ENCODE peak calls at places on chromosome 1, in six cellular contexts. T, C, V, W, O and D are unnamed samples.

GRCh38 chr1:184296466-184297243 is 90.2 kb upstream of the C1orf21 start:
- DNase-seq in V (peak), O (peak), T (peak), C (peak), W (peak), D (peak)

GRCh38 chr1:94709891-94710581 is 110.1 kb upstream of the SLC44A3 start:
- DNase-seq in O (no peak), V (no peak), W (no peak), C (no peak), T (no peak), D (peak)

GRCh38 chr1:10686404-10687040 is 109.9 kb downstream of the CASZ1 start:
- DNase-seq in C (no peak), V (no peak), O (peak), T (no peak), W (no peak), D (no peak)

GRCh38 chr1:31787261-31787660 is 23.1 kb upstream of the ADGRB2 start:
- DNase-seq in O (no peak), W (no peak), T (no peak), V (no peak), C (no peak), D (no peak)

GRCh38 chr1:11180342-11180744 is 8.8 kb upstream of the ANGPTL7 start:
- DNase-seq in C (peak), V (no peak), T (peak), O (no peak), W (no peak), D (peak)

GRCh38 chr1:58065520-58065919 is 481.0 kb downstream of the OMA1 start:
- DNase-seq in C (no peak), V (no peak), O (no peak), W (no peak), T (no peak), D (no peak)

GRCh38 chr1:243335297-243335696 is 79.5 kb downstream of the SDCCAG8 start:
- DNase-seq in T (no peak), W (no peak), V (no peak), C (no peak), O (no peak), D (no peak)

GRCh38 chr1:151294748-151295462 is 12.8 kb downstream of the ZNF687 start:
- DNase-seq in C (no peak), T (no peak), O (no peak), W (no peak), V (no peak), D (no peak)

GRCh38 chr1:57319165-57319564 is 104.7 kb downstream of the DAB1 start:
- DNase-seq in W (no peak), C (peak), O (no peak), V (no peak), T (peak), D (peak)

GRCh38 chr1:71494163-71494562 is 413.3 kb upstream of the ZRANB2 start:
- DNase-seq in C (no peak), W (no peak), O (no peak), V (no peak), T (peak), D (peak)

GRCh38 chr1:93061895-93062792 is 16.9 kb upstream of the MTF2 start:
- DNase-seq in W (peak), V (no peak), C (peak), O (no peak), T (peak), D (peak)

GRCh38 chr1:156414440-156415064 is 45.5 kb downstream of the RHBG start:
- DNase-seq in C (no peak), T (no peak), O (no peak), V (no peak), W (no peak), D (no peak)

GRCh38 chr1:168391759-168392681 is 111.3 kb downstream of the TBX19 start:
- DNase-seq in W (peak), V (no peak), C (no peak), O (peak), T (no peak), D (no peak)

GRCh38 chr1:14538335-14538734 is 60.1 kb upstream of the KAZN start:
- DNase-seq in C (peak), T (no peak), O (no peak), W (no peak), V (no peak), D (no peak)

GRCh38 chr1:85047472-85048295 is 616 bp downstream of the MCOLN3 start:
- DNase-seq in W (peak), V (no peak), C (no peak), T (no peak), O (peak), D (peak)

GRCh38 chr1:180230791-180231505 is 884 bp downstream of the LHX4 start:
- DNase-seq in C (peak), W (no peak), O (no peak), V (no peak), T (peak), D (peak)

GRCh38 chr1:75058424-75058823 is 75.8 kb upstream of the LHX8 start:
- DNase-seq in C (no peak), T (no peak), V (no peak), W (no peak), O (no peak), D (no peak)

GRCh38 chr1:29591601-29592260 is 355.4 kb downstream of the PTPRU start:
- DNase-seq in V (no peak), C (no peak), T (no peak), O (no peak), W (peak), D (no peak)

GRCh38 chr1:7942701-7943029 is 2.0 kb upstream of the TNFRSF9 start:
- DNase-seq in O (no peak), W (no peak), C (no peak), T (no peak), V (no peak), D (no peak)
- H3K4me3 ChIP-seq in O (no peak), W (no peak), C (peak), T (no peak), V (peak), D (no peak)

GRCh38 chr1:161139765-161140164 is 7.3 kb upstream of the DEDD start:
- DNase-seq in T (peak), C (peak), O (no peak), V (peak), W (peak), D (peak)
- TF ChIP-seq CTCF in T (peak), C (peak), O (peak), V (peak), W (peak), D (peak)

GRCh38 chr1:148386617-148387016 is 96.5 kb downstream of the PPIAL4G start:
- DNase-seq in T (no peak), V (no peak), O (no peak), W (no peak), C (peak), D (no peak)

GRCh38 chr1:148383966-148384365 is 99.1 kb downstream of the PPIAL4G start:
- DNase-seq in W (no peak), T (no peak), O (no peak), C (no peak), V (no peak), D (no peak)

GRCh38 chr1:148385371-148386030 is 97.6 kb downstream of the PPIAL4G start:
- DNase-seq in W (no peak), C (no peak), V (no peak), T (no peak), O (no peak), D (no peak)

GRCh38 chr1:148388260-148389026 is 94.7 kb downstream of the PPIAL4G start:
- DNase-seq in V (peak), O (peak), C (peak), T (peak), W (peak), D (peak)

DNA sequence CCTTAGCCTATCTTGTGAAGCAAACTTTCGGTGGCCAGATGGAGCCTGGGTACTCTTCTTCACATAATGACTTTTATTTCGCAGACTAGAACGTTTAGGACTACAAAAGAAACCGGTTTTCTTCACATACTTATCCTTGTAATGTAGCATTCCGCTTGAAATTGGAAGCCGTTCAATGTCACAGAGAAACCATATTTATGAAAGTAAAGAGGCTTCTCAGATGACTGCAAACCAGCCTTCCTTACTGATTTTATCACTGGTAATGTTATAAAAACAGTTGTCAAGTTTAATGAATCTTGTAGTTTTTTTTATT is 94.1 kb downstream of the PPIAL4G start:
- DNase-seq in W (no peak), V (no peak), O (no peak), C (no peak), T (no peak), D (no peak)
- H3K4me3 ChIP-seq in W (peak), V (peak), O (peak), C (peak), T (peak), D (peak)

DNA sequence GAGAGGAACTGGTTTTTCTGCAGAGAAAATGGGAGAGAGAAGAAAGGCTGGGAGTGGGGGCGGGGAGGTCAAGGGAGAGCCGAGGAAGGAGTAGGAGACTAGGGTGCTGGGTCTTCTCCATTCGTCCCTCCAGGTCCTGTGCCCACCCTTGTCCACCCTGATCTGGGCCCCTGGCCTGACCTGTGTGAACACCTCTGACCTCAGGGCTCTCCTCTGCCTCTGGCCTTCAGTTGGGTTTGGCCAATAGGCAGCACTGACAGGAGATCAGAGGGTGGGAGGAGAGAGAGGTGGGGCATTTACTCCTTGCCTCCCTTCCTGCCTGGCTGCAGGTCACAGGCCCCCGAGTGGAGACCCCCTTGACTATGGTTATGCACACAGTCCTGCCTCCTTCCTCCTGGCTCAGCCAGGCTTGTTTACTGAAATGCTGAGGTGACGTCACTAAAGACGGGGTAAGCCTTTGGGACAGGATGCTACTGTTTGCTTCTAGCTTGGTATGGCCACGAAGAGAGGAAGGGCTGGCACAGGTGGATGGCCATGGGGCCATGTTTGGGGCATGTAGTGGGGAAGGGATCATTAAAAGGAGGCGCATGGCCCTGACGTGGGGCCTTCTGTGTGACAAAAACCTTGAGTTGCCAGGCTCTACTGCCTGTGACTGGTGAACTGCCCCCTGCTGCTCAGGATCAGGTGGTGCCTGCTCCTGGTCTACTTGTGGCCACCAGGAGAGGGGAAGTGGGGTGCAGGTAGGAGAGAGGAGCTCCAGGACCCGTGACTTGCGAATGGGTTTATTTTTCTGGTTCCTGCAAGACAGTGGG is 248.7 kb upstream of the CSF3R start:
- DNase-seq in W (no peak), C (no peak), V (no peak), O (no peak), T (no peak), D (no peak)
- TF ChIP-seq CTCF in W (no peak), C (no peak), V (no peak), O (no peak), T (no peak), D (no peak)

GRCh38 chr1:37794372-37795339 is 1.0 kb downstream of the MANEAL start:
- DNase-seq in O (no peak), T (no peak), C (no peak), W (no peak), V (no peak), D (no peak)
- H3K4me3 ChIP-seq in O (peak), T (peak), C (no peak), W (peak), V (peak), D (peak)

DNA sequence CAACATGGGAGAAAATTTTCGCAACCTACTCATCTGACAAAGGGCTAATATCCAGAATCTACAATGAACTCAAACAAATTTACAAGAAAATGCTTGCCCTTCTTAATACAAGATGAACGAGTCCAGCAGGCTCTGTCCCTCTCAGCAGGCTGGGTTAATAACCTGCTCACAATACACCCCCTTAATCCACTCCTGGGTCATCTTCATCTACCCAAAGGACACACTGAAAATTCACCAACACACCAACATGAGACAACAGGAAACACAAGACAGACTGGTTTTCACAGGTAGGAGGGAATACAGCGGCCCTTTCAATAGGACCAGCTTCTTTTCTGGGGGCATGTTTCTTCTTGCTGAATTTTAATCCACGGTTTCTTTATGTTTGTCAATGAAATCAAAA is 44.6 kb downstream of the SUSD4 start:
- DNase-seq in O (no peak), W (no peak), T (no peak), V (no peak), C (no peak), D (no peak)
- TF ChIP-seq CTCF in O (no peak), W (no peak), T (no peak), V (no peak), C (no peak), D (no peak)

GRCh38 chr1:153790996-153791855 is 16.0 kb downstream of the SLC27A3 start:
- DNase-seq in O (no peak), V (no peak), C (peak), W (no peak), T (peak), D (peak)
- H3K4me3 ChIP-seq in O (no peak), V (peak), C (no peak), W (no peak), T (peak), D (peak)

GRCh38 chr1:215992620-215993019 is 425.5 kb downstream of the KCTD3 start:
- DNase-seq in O (no peak), T (peak), C (peak), W (no peak), V (no peak), D (peak)
- TF ChIP-seq CTCF in O (no peak), T (peak), C (peak), W (no peak), V (peak), D (peak)